ENCODE peak calls at places on chromosomes 3 and 15, in ten cellular contexts. O is tibial nerve, W is SK-N-SH, S is ovary, E is sigmoid colon, P is A549, J is transverse colon, R is K562, I is suprapubic skin, N is GM12878. F is an unnamed sample.

GRCh38 chr3:171339606-171340005 is 120.6 kb downstream of the TNIK start:
- DNase-seq in W (no peak), P (no peak), I (no peak), N (no peak), J (peak; percentile 76), R (no peak), S (no peak), E (no peak), O (no peak), F (peak; percentile 96)

GRCh38 chr15:91291673-91292072 is 191.6 kb downstream of the SV2B start:
- DNase-seq in N (no peak), R (peak; percentile 63), I (no peak), E (no peak), P (no peak), W (peak; percentile 34), O (no peak), S (no peak), J (no peak), F (no peak)

GRCh38 chr3:45464336-45464809 is 76.0 kb downstream of the LARS2 start:
- DNase-seq in E (no peak), S (no peak), I (no peak), J (peak; percentile 19), N (no peak), O (no peak), W (no peak), P (no peak), R (peak; percentile 73), F (no peak)

GRCh38 chr3:13194285-13195209 is 121.3 kb upstream of the IQSEC1 start:
- DNase-seq in P (no peak), R (no peak), W (no peak), I (no peak), J (no peak), E (peak; percentile 48), S (no peak), O (no peak), N (no peak), F (no peak)

GRCh38 chr3:15899438-15899837 is 101.7 kb upstream of the ANKRD28 start:
- DNase-seq in N (no peak), O (no peak), J (no peak), P (no peak), R (peak; percentile 50), W (no peak), I (no peak), E (no peak), S (no peak), F (no peak)

GRCh38 chr15:64209680-64210334 is 47.0 kb upstream of the PPIB start:
- DNase-seq in E (no peak), O (no peak), I (no peak), R (peak; percentile 29), N (peak; percentile 9), S (no peak), P (peak; percentile 33), J (no peak), W (peak; percentile 41), F (no peak)

GRCh38 chr15:67409175-67409574 is 111.8 kb upstream of the C15orf61 start:
- DNase-seq in W (no peak), R (peak; percentile 45), S (no peak), J (no peak), E (no peak), N (no peak), I (no peak), P (no peak), O (no peak), F (no peak)

GRCh38 chr3:12501360-12502020 is 17.2 kb downstream of the TSEN2 start:
- DNase-seq in J (no peak), W (no peak), E (no peak), S (no peak), O (no peak), I (no peak), N (no peak), R (no peak), P (no peak), F (no peak)

GRCh38 chr3:138690036-138690435 is 81.5 kb downstream of the FAIM start:
- DNase-seq in I (no peak), N (no peak), O (no peak), S (no peak), J (no peak), E (no peak), R (no peak), P (no peak), W (no peak), F (no peak)

GRCh38 chr15:77012117-77012712 is 17.3 kb downstream of the PSTPIP1 start:
- DNase-seq in S (no peak), E (no peak), R (no peak), I (no peak), N (no peak), P (no peak), O (no peak), W (no peak), J (no peak), F (no peak)

GRCh38 chr15:96372554-96372953 is 42.1 kb downstream of the NR2F2 start:
- DNase-seq in W (no peak), S (no peak), N (no peak), O (no peak), J (no peak), E (no peak), I (no peak), R (no peak), P (no peak), F (no peak)

GRCh38 chr3:28667646-28668376 is 319.2 kb upstream of the AZI2 start:
- DNase-seq in R (peak; percentile 59), W (peak; percentile 61), S (peak; percentile 40), N (peak; percentile 61), I (no peak), P (peak; percentile 11), O (peak; percentile 39), J (peak; percentile 58), E (peak; percentile 65), F (peak; percentile 77)

GRCh38 chr3:168295027-168295426 is 199.3 kb upstream of the GOLIM4 start:
- DNase-seq in N (no peak), P (no peak), R (no peak), J (no peak), W (no peak), I (no peak), S (no peak), O (no peak), E (no peak), F (no peak)

DNA sequence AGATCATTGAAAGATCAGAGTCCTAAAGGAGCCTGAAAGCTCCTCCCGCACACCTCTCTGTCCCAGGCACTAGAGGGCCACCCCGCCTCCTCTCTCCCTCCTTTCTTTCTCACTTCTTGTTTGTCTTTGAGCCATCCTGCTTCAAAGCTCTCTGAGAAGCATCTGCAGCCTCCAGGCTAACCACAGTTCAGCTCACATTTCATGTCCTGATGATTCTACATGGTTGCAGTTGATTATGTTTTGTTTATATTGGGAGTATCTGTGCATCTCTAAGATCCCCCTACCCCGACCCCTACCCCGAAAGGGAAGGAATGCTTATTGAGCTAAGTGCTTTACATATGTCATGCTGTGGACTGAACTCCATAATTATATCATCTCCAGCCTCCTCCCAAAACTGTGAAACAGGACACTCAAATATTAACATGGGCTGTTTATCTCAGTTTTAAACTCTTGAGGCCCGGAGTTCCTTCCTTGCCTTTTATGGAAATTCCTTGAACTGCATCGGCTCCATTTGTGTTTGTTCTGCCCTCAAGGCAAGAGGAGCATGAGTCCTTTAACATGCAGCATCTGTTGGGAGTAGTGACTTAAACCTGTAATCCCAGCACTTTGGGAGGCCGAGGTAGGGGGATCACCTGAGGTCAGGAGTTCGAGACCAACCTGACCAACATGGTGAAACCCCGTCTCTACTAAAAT is 30.9 kb downstream of the MGLL start:
- DNase-seq in I (peak; percentile 52), E (peak; percentile 80), O (peak; percentile 12), R (peak; percentile 15), P (no peak), W (no peak), N (peak; percentile 41), J (peak; percentile 62), S (no peak), F (peak; percentile 35)
- H3K27ac ChIP-seq in I (no peak overlapping the region), E (peak overlapping the region; percentile 95), O (peak overlapping the region; percentile 18), R (no peak overlapping the region), P (peak overlapping the region; percentile 80), W (no peak overlapping the region), N (no peak overlapping the region), J (peak overlapping the region; percentile 85), S (no peak overlapping the region), F (peak overlapping the region; percentile 26)

DNA sequence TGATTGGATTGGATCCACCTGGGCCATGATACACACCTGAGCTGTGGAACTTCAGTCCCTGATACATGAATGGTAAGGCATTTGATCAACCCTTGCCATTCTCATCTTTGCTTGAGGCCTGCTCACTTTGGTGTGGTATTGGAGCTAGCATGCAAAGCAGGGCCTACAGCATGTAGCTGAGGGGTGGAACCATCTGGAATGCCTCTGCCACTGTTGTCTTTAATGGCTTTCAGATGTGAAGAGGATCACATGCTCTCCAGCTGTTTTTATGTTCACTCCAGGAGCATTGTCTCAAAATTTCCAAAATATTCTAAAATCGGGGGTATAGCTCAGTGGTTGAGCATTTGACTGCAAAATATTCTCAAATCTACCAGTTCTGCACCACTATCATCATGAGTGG is 64.4 kb upstream of the PHLDB2 start:
- DNase-seq in I (no peak), E (no peak), O (no peak), S (no peak), W (no peak), J (no peak), N (no peak), R (no peak), P (no peak), F (no peak)
- TF ChIP-seq EP300 in I (no peak), E (no peak), O (no peak), S (no peak), W (no peak), J (no peak), N (no peak), R (no peak), P (no peak), F (no peak)

DNA sequence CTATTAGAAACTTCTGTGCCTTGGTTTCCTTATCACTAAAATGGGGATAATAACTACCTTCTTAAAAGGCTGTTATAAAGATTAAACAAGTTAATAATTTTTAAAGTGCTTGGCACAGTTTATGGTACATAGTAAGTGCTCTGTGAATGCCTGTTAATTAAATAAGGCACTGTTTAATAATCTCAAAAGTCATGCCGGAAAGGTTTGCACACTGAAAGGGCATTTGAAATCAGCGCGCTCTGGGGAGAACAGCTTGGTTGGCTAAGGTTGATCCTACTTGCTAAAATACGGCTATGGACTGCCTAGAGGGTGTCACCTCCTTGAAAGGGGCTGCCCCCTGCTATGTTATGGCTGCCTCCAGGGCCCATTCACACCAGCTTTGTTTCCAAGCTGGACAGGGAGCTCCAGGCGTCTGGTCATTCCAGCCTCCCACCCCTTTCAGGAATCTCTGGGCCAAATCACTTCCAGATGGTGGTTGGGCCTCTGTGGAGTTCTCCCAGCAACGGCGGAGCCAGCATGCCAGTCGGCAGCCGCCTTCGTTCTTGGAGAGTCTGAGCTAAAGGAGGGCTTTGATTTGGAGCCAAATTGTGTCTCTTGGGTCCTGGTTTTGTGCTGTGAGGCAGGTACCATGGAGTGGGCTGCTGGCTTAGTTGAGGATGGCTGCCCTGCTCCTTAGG is 5.9 kb downstream of the FLNB start:
- DNase-seq in J (peak; percentile 30), N (no peak), E (peak; percentile 80), S (peak; percentile 62), R (no peak), W (peak; percentile 89), O (peak; percentile 59), P (no peak), I (peak; percentile 88), F (peak; percentile 39)
- H3K27ac ChIP-seq in J (peak overlapping the region; percentile 89), N (no peak overlapping the region), E (peak overlapping the region; percentile 91), S (no peak overlapping the region), R (no peak overlapping the region), W (peak overlapping the region; percentile 93), O (peak overlapping the region; percentile 6), P (peak overlapping the region; percentile 97), I (peak overlapping the region; percentile 35), F (peak overlapping the region; percentile 21)

DNA sequence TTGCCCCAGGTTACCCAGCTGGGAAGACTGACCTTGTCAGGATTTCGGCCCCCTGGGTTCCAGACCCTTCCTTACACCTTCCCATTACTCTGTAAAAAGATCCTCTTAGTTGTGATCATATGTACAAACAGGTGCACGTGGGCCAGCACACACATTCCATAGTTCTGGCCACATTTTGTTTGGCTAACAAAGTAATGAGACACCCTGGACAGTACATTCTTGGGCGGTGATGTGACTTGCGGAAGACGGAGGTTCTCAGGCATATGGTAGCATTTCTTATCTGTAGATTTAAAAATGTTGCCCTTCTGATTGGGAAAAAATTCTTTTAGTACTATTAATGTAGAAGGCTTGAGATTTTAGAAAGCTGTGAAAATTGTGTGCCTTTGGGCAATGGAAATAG is 205.6 kb upstream of the UBE2E1 start:
- DNase-seq in J (no peak), S (no peak), I (no peak), N (no peak), W (no peak), R (no peak), P (no peak), O (no peak), E (no peak), F (no peak)
- TF ChIP-seq EP300 in J (no peak), S (no peak), I (no peak), N (no peak), W (no peak), R (no peak), P (no peak), O (no peak), E (no peak), F (no peak)

F was measured in stomach.